ENCODE peak calls at places on chromosomes 3 and 15, in five cellular contexts. Z is uterus, H is epithelial cell of esophagus, E is HCT116, X is ovary. M is an unnamed sample.

GRCh38 chr3:87696276-87697013 is 362.4 kb downstream of the CGGBP1 start:
- DNase-seq in Z (no peak), H (no peak), E (no peak), X (no peak), M (no peak)

GRCh38 chr3:41304603-41305002 is 105.3 kb downstream of the CTNNB1 start:
- DNase-seq in Z (no peak), H (peak; percentile 39), E (no peak), X (no peak), M (peak; percentile 8)

GRCh38 chr15:101723161-101723873 is 956 bp downstream of the TARS3 start:
- DNase-seq in Z (no peak), H (peak; percentile 24), E (no peak), X (no peak), M (no peak)

GRCh38 chr15:98746375-98746679 is 98.0 kb downstream of the IGF1R start:
- DNase-seq in Z (no peak), H (no peak), E (no peak), X (no peak), M (no peak)

GRCh38 chr3:48877671-48878070 is 21.0 kb downstream of the SLC25A20 start:
- DNase-seq in Z (no peak), H (peak; percentile 39), E (no peak), X (no peak), M (no peak)

GRCh38 chr15:29677871-29678431 is 144.3 kb downstream of the TJP1 start:
- DNase-seq in Z (no peak), H (no peak), E (no peak), X (no peak), M (no peak)

GRCh38 chr15:37083610-37084009 is 16.7 kb downstream of the MEIS2 start:
- DNase-seq in Z (no peak), H (no peak), E (no peak), X (no peak), M (no peak)

GRCh38 chr15:32803631-32804030 is 85.8 kb downstream of the GREM1 start:
- DNase-seq in Z (no peak), H (peak; percentile 60), E (no peak), X (no peak), M (no peak)

GRCh38 chr15:85943825-85944224 is 135.8 kb upstream of the AGBL1 start:
- DNase-seq in Z (no peak), H (no peak), E (no peak), X (no peak), M (no peak)

GRCh38 chr3:32842531-32842931 is 24.7 kb downstream of the TRIM71 start:
- DNase-seq in Z (no peak), H (no peak), E (no peak), X (no peak), M (no peak)

GRCh38 chr3:11288021-11288491 is 15.9 kb downstream of the ATG7 start:
- DNase-seq in Z (no peak), H (peak; percentile 24), E (no peak), X (no peak), M (no peak)

GRCh38 chr3:177694316-177694715 is 497.0 kb upstream of the TBL1XR1 start:
- DNase-seq in Z (no peak), H (no peak), E (no peak), X (no peak), M (no peak)

GRCh38 chr3:16890605-16891333 is 6.0 kb downstream of the PLCL2 start:
- DNase-seq in Z (no peak), H (peak; percentile 20), E (no peak), X (no peak), M (no peak)

GRCh38 chr3:46091971-46092703 is 64.9 kb upstream of the XCR1 start:
- DNase-seq in Z (no peak), H (no peak), E (no peak), X (no peak), M (no peak)

DNA sequence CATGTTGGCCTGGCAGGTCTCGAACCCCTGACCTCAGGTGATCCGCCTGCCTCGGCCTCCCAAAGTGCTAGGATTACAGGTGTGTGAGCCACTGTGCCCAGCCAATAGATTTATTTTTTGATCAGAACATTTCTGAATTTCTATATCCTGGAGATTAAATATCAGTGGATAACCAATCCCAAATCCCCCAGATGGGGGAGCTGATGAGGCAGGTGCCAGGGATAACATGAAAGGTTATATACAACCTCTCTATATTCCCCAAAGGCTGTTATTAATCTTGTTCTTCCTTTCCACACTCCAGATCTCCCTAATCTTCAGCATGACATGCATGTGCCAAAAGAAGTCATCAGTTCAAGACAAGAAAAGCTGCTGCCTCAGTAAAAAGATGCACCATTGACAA is 112.3 kb downstream of the WDR76 start:
- DNase-seq in Z (no peak), H (peak; percentile 42), E (peak; percentile 12), X (no peak), M (peak; percentile 26)
- TF ChIP-seq CTCF in Z (no peak), H (peak; percentile 65), E (peak; percentile 54), X (no peak), M (peak; percentile 44)

GRCh38 chr3:126654571-126655393 is at the start of gene TXNRD3:
- DNase-seq in Z (peak; percentile 81), H (peak; percentile 83), E (peak; percentile 42), X (peak; percentile 85), M (peak; percentile 77)
- TF ChIP-seq CTCF in Z (peak; percentile 31), H (no peak), E (no peak), X (no peak), M (no peak)

GRCh38 chr3:52077376-52077775 is 21.0 kb upstream of the DUSP7 start:
- DNase-seq in Z (peak; percentile 51), H (no peak), E (no peak), X (peak; percentile 48), M (no peak)
- TF ChIP-seq CTCF in Z (peak; percentile 47), H (no peak), E (no peak), X (peak; percentile 31), M (no peak)

DNA sequence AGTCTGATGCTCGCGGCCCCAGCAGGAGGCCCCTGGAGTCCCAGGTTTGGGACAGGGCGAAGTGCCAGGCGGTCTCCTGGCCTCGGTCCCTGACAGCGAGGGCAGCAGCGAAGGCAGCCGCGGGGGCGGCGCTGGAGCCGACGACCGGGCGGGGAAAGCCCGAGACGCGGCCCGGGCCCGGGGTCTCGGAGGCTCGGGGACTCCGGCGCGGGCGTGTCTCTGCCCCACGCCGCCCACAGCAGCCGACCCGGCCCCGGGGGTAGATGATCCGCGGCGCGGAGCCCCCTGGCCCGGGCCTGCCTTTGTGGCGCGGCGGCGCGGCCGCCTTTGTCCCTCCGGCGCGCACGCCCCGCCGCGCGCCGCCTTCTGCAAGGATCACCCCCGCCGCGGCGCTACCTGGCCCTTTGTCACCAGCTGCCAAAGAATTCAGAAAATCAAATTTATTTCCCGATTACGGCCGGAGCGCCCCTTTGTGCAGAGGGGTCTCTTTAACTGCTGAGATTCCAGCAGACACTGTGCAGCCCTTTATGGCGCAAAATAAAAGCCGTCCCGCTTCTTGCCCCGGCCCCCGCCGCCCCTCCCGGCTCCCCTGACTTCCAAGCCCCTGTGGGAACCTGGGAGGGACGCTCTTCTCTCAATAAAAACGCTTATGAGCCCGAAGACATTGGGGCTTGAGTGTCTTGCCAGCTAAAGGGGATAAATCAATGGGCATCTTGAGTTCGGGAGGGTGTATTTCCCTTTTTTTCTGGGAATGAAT is 68.3 kb downstream of the HES1 start:
- DNase-seq in Z (no peak), H (peak; percentile 30), E (no peak), X (no peak), M (peak; percentile 24)
- TF ChIP-seq CTCF in Z (no peak), H (no peak), E (no peak), X (no peak), M (no peak)

GRCh38 chr3:154517404-154517803 is 87.4 kb upstream of the GPR149 start:
- DNase-seq in Z (no peak), H (no peak), E (no peak), X (no peak), M (no peak)
- TF ChIP-seq CTCF in Z (no peak), H (no peak), E (no peak), X (no peak), M (no peak)

M was measured in endothelial cell.